ENCODE peak calls at places on chromosomes 7 and 10, in six cellular contexts. F is lower leg skin, C is progenitor cell of endocrine pancreas, P is left ventricle myocardium inferior, A is WERI-Rb-1, K is AG04449. Z is an unnamed sample.

GRCh38 chr7:40490603-40490924 is 355.8 kb downstream of the SUGCT start:
- DNase-seq in F (no peak), P (no peak), K (no peak), C (no peak), A (no peak), Z (no peak)

GRCh38 chr7:106659963-106660861 is 746 bp downstream of the CCDC71L start:
- DNase-seq in C (peak), K (no peak), P (peak), A (peak), F (peak), Z (peak)

GRCh38 chr7:122137291-122138077 is 6.6 kb downstream of the AASS start:
- DNase-seq in K (no peak), A (no peak), F (no peak), P (no peak), C (no peak), Z (no peak)

GRCh38 chr7:21651697-21652096 is 108.9 kb downstream of the DNAH11 start:
- DNase-seq in P (no peak), F (no peak), C (no peak), K (no peak), A (no peak), Z (no peak)

GRCh38 chr10:34346516-34347150 is 468.5 kb downstream of the PARD3 start:
- DNase-seq in C (no peak), K (no peak), A (no peak), P (no peak), F (no peak), Z (no peak)

GRCh38 chr7:4759211-4759610 is 16.2 kb upstream of the AP5Z1 start:
- DNase-seq in F (no peak), A (no peak), P (no peak), K (no peak), C (no peak), Z (no peak)

GRCh38 chr10:77041636-77042258 is 595.9 kb downstream of the KCNMA1 start:
- DNase-seq in F (peak), A (peak), K (no peak), P (no peak), C (no peak), Z (no peak)

GRCh38 chr7:14504134-14504533 is 398.4 kb downstream of the DGKB start:
- DNase-seq in F (no peak), K (no peak), P (no peak), A (no peak), C (no peak), Z (no peak)

GRCh38 chr10:79299397-79300370 is 47.6 kb upstream of the PPIF start:
- DNase-seq in A (no peak), P (no peak), C (no peak), F (no peak), K (no peak), Z (no peak)

GRCh38 chr10:36393800-36394199 is 731.6 kb upstream of the ANKRD30A start:
- DNase-seq in F (no peak), K (no peak), A (no peak), P (no peak), C (no peak), Z (no peak)

GRCh38 chr7:964401-965231 is 10.1 kb upstream of the ADAP1 start:
- DNase-seq in P (peak), K (no peak), A (no peak), C (no peak), F (peak), Z (no peak)

GRCh38 chr10:18351426-18351825 is 211.2 kb downstream of the CACNB2 start:
- DNase-seq in A (no peak), C (no peak), F (no peak), K (no peak), P (no peak), Z (no peak)

GRCh38 chr10:99788598-99789259 is 6.3 kb downstream of the ABCC2 start:
- DNase-seq in F (peak), K (peak), A (no peak), P (no peak), C (no peak), Z (no peak)

GRCh38 chr10:60989400-60989876 is 45.5 kb upstream of the RHOBTB1 start:
- DNase-seq in C (no peak), F (no peak), P (no peak), A (no peak), K (no peak), Z (no peak)

GRCh38 chr7:100604078-100604975 is 2.2 kb downstream of the PCOLCE start:
- DNase-seq in F (peak), K (no peak), A (peak), P (peak), C (peak), Z (peak)

GRCh38 chr7:12895296-12895695 is 207.9 kb downstream of the ARL4A start:
- DNase-seq in P (no peak), F (no peak), A (no peak), C (no peak), K (no peak), Z (no peak)

GRCh38 chr7:114414151-114415053 is at the start of gene FOXP2:
- DNase-seq in C (no peak), A (peak), K (no peak), F (no peak), P (no peak), Z (no peak)

GRCh38 chr10:58781873-58782488 is 269.3 kb downstream of the BICC1 start:
- DNase-seq in C (no peak), A (no peak), F (no peak), K (no peak), P (no peak), Z (peak)

GRCh38 chr10:30831876-30832726 is 199.6 kb downstream of the ZNF438 start:
- DNase-seq in C (no peak), P (no peak), F (no peak), K (no peak), A (no peak), Z (no peak)

GRCh38 chr10:129758591-129759021 is 205.5 kb downstream of the EBF3 start:
- DNase-seq in K (no peak), C (no peak), P (no peak), A (no peak), F (peak), Z (no peak)

GRCh38 chr10:58943234-58943633 is 233.2 kb upstream of the PHYHIPL start:
- DNase-seq in A (no peak), K (no peak), F (no peak), P (no peak), C (no peak), Z (no peak)

GRCh38 chr10:104347295-104348045 is 6.2 kb upstream of the CFAP58 start:
- DNase-seq in K (no peak), F (no peak), C (no peak), P (no peak), A (no peak), Z (no peak)

GRCh38 chr10:71388736-71389310 is 7.9 kb upstream of the CDH23 start:
- DNase-seq in C (no peak), P (no peak), K (no peak), A (no peak), F (no peak), Z (no peak)
- TF ChIP-seq CTCF in C (no peak), P (no peak), K (no peak), A (no peak), F (no peak), Z (no peak)

DNA sequence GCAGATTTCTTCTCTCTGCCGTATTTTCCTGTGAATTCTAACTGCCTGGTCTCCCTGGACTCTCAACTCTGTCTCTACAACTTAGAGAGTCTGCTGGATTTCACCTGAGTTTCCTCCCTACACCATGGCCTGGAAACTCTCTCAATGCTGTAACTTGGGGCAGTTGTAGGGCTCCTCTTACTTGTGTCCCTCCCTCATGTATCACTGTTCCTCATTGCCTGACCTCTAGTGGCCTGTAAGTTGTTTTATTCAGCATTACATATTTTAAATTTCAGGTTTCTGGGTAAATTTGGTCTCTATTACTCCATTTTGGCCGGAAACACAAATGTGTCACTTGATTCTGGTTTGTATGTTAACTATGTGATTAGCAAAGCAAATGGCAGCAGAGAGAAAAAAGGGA is 70.9 kb downstream of the DYNC1I1 start:
- DNase-seq in A (no peak), K (no peak), C (no peak), F (no peak), P (no peak), Z (no peak)
- TF ChIP-seq CTCF in A (no peak), K (no peak), C (peak), F (no peak), P (no peak), Z (no peak)

GRCh38 chr7:153567426-153567825 is 484.8 kb upstream of the DPP6 start:
- DNase-seq in K (no peak), C (no peak), A (no peak), P (peak), F (peak), Z (no peak)

GRCh38 chr7:153566324-153566723 is 485.9 kb upstream of the DPP6 start:
- DNase-seq in C (no peak), A (no peak), F (no peak), K (no peak), P (no peak), Z (no peak)

GRCh38 chr7:153564391-153564790 is 487.8 kb upstream of the DPP6 start:
- DNase-seq in F (no peak), C (no peak), A (no peak), P (no peak), K (no peak), Z (no peak)
- TF ChIP-seq CTCF in F (no peak), C (no peak), A (no peak), P (no peak), K (no peak), Z (no peak)

GRCh38 chr10:132456881-132457280 is 59.9 kb downstream of the PWWP2B start:
- DNase-seq in P (no peak), K (no peak), A (no peak), C (no peak), F (no peak), Z (no peak)

GRCh38 chr10:132458071-132458594 is 61.1 kb downstream of the PWWP2B start:
- DNase-seq in A (no peak), K (no peak), P (no peak), F (no peak), C (no peak), Z (no peak)

GRCh38 chr10:132458595-132459251 is 61.7 kb downstream of the PWWP2B start:
- DNase-seq in A (peak), K (no peak), F (no peak), C (peak), P (no peak), Z (peak)

GRCh38 chr10:132455986-132456847 is 59.2 kb downstream of the PWWP2B start:
- DNase-seq in F (no peak), A (no peak), P (no peak), K (no peak), C (no peak), Z (no peak)

DNA sequence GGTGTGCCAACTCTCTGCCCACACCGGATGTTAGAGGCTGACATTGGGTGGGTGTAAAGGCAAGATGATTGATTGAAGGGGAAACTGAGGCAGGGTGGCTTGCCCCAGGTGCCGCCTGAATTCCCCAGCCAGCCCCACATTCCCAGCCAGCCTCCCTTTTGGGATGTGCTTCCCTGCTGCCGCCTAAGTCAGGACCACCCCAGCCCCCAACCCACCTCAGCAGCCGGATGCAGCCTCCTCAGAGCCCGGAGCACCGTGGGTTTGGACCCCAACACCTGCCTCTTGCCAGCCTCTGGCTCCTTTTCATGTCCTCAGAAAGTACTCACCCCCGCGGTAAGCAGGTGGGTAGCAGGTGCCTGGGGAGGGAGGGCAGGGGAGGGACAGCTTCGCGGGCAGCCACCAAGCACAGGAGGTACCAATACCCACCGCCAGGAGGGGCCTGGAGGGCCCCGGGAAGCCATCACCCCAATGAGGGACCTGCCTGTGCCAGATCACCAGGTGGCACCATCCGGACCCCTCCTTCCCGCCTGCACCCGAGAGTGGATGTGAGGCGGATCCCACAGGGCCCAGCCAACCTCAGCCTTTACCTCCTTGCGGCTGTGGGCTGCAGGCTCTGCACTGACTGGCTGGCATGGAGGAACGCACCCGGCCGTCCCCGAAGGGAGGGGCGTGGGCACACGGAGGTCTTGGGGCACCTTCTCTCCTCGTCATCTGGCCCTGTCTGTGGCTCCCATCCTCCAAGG is 60.5 kb downstream of the PWWP2B start:
- DNase-seq in F (no peak), P (no peak), A (no peak), C (no peak), K (no peak), Z (no peak)
- TF ChIP-seq CTCF in F (no peak), P (no peak), A (peak), C (no peak), K (peak), Z (no peak)

DNA sequence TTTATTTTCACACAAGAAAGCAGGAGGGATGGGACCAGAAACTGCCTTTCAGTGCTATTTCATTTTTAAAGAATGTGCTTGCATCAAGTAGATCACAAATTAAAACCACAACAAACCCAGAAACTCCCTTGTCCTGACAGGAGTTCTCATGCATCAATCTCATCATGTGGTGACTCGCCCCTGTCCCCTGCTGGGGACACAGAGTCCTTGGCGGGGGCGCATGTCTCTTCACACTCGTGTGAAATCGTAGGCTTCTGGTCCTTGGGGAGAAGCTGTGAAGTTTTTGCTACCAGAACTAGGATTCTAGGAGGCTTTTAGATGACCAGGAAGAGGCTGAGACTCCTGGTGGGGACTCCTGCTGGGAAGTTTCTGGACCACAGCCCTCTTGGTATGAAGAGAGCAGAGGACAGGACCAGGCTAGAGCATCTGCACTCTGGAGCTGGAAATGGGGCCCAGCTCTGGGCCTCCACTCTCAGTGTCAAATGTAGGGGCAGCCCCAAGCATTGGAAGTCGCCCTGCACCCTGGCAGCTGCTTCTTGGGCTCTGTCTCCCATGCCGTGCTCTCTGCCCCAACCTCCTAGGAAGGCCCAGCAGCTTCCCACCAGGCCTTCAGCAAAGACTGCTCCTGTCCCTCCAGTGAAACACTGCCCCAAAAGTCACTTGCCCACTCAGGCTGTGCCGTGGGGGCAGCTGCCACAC is 9.8 kb upstream of the OPN4 start:
- DNase-seq in C (no peak), F (peak), P (no peak), A (peak), K (no peak), Z (peak)
- TF ChIP-seq CTCF in C (peak), F (no peak), P (peak), A (peak), K (peak), Z (peak)

DNA sequence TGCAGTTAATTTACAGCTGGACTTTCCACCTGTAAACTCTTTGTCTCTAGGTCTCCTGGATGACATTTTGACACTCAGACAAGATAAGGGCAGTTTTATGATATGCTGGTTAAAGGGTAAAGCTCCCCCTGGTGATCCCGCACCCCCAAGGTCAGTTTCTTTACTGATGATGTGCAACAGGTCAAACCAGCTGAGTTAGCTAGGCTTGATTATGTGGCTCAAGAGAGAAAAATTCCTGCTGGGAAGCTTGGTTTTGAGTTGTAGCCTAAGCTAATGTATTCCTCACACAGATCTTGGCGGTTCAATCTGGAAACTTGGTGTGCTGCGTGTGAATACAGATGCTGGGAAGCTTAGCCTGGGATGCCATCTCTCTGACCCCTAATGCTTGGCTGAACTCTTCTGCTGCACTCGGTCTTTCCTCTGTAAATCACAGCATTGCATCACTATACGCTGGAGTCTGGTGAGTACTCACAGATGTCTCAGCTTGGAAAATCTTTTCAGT is 11.4 kb upstream of the AKR1D1 start:
- DNase-seq in A (no peak), F (no peak), P (no peak), K (no peak), C (no peak), Z (no peak)
- TF ChIP-seq CTCF in A (no peak), F (no peak), P (no peak), K (no peak), C (no peak), Z (no peak)

GRCh38 chr10:91220194-91220953 is at the start of gene PCGF5:
- DNase-seq in K (peak), C (peak), P (peak), F (peak), A (peak), Z (peak)
- TF ChIP-seq CTCF in K (peak), C (peak), P (peak), F (no peak), A (no peak), Z (peak)

DNA sequence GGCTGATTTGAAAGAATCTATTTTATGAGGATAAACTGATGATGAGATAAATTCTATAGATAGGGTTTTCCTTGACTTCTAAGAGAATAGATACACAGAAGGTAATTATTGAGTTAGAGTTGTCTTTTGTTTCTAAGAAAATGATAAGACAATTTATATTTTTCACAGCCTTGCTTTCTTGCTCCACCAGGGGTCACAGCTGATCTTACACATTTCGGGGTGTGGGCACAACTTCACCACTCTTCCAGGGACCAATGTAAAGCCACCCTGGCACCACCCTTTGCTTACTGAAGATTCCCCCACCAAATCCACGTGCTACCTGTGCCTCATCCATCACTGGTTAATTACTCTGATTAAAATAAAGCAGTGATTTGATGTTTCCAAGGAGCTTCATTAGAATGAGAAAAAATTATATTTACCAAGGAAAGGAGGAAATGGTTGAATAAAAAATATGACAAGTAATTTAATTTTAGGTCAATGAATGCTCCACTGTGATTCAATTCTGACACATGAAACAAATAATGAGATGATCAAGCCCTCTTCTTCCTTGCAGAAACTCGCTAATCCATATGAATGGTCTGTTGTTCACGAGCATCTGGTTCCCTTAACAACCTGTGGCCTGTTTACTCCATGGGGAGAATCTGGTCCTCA is 177.3 kb upstream of the TNS3 start:
- DNase-seq in C (no peak), P (no peak), K (no peak), A (no peak), F (no peak), Z (no peak)
- TF ChIP-seq CTCF in C (peak), P (no peak), K (peak), A (no peak), F (no peak), Z (peak)

DNA sequence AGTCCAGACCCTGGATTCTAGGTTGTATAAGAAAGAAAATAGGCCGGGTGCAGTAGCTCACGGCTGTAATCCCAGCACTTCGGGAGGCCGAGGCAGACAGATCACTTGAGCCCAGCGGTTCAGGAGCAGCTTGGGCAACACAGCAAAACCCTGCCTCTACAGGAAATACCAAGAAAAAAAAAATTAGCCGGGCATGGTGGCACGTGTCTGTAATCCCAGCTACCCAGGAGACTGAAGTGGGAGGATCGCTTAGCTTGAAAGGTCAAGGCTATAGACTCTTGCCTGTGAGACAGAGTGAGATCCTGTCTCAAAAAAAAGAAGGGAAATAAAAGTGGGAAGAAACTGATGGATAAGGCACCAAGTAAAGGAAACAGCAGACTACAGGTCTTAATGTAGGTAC is 287.9 kb upstream of the KLF14 start:
- DNase-seq in P (no peak), K (no peak), C (no peak), F (no peak), A (no peak), Z (no peak)
- TF ChIP-seq CTCF in P (no peak), K (no peak), C (no peak), F (no peak), A (no peak), Z (no peak)

GRCh38 chr10:110446954-110447608 is 50.6 kb upstream of the DUSP5 start:
- DNase-seq in K (no peak), C (no peak), P (no peak), A (no peak), F (no peak), Z (no peak)
- TF ChIP-seq CTCF in K (no peak), C (no peak), P (no peak), A (no peak), F (no peak), Z (no peak)

Z was measured in GM13977.